ENCODE peak calls at places on chromosomes 11 and 22, in ten cellular contexts. L is NCI-H526; I is Karpas-422; V is KG1; D is NCI-H1417; E is left colon; K is type B pancreatic cell; U is cardiac fibroblast; S is stimulated activated CD4-positive, alpha-beta T cell treated with anti-CD3 and anti-CD28 coated beads, Interleukin-4, amount 100 ng/mL, for 4 hours; W is activated CD8-positive, alpha-beta memory T cell treated with anti-CD3 and anti-CD28 coated beads, Interleukin-2, amount 50 U/mL, for 4 hours. A is an unnamed sample.

GRCh38 chr11:69864589-69864929 is 45.3 kb upstream of the FGF3 start:
- DNase-seq in U (no peak), W (no peak), K (no peak), I (no peak), S (no peak), E (no peak), D (no peak), V (no peak), L (no peak), A (no peak)

GRCh38 chr11:113690619-113691569 is 15.2 kb downstream of the TMPRSS5 start:
- DNase-seq in L (peak; percentile 75), I (peak; percentile 63), S (no peak), U (peak; percentile 69), E (peak; percentile 90), K (no peak), V (no peak), D (peak; percentile 26), W (no peak), A (peak; percentile 88)

GRCh38 chr11:65321828-65322495 is 7.3 kb downstream of the CDC42EP2 start:
- DNase-seq in K (no peak), D (no peak), L (no peak), W (no peak), U (no peak), E (no peak), S (no peak), I (peak; percentile 40), V (no peak), A (peak; percentile 36)

GRCh38 chr11:6632116-6633073 is 13.2 kb upstream of the TPP1 start:
- DNase-seq in E (no peak), I (no peak), K (peak; percentile 62), W (no peak), U (no peak), V (no peak), D (no peak), L (no peak), S (no peak), A (no peak)

GRCh38 chr22:38271927-38272372 is 860 bp downstream of the TMEM184B start:
- DNase-seq in D (peak; percentile 74), L (peak; percentile 85), U (peak; percentile 20), W (no peak), E (peak; percentile 72), K (no peak), V (no peak), S (no peak), I (no peak), A (no peak)

GRCh38 chr11:56842829-56843794 is 94.6 kb upstream of the OR9G4 start:
- DNase-seq in U (no peak), K (no peak), I (no peak), S (no peak), V (no peak), E (no peak), L (no peak), D (no peak), W (no peak), A (no peak)

GRCh38 chr11:129148487-129148886 is 43.6 kb downstream of the ARHGAP32 start:
- DNase-seq in W (no peak), L (peak; percentile 18), U (no peak), D (no peak), V (no peak), S (no peak), E (no peak), K (no peak), I (no peak), A (no peak)

GRCh38 chr11:13152264-13152663 is 125.3 kb upstream of the BMAL1 start:
- DNase-seq in V (no peak), S (no peak), I (no peak), E (no peak), L (no peak), K (no peak), D (no peak), U (no peak), W (no peak), A (no peak)

GRCh38 chr11:96538104-96538503 is 148.3 kb downstream of the JRKL start:
- DNase-seq in S (no peak), D (no peak), K (no peak), U (no peak), L (no peak), E (no peak), W (no peak), V (no peak), I (no peak), A (no peak)

GRCh38 chr11:34936945-34937344 is 20.5 kb downstream of the PDHX start:
- DNase-seq in D (no peak), L (no peak), S (no peak), E (no peak), I (no peak), W (no peak), V (no peak), U (no peak), K (no peak), A (no peak)

GRCh38 chr22:23269441-23270211 is 89.3 kb downstream of the BCR start:
- DNase-seq in W (no peak), L (no peak), S (no peak), U (no peak), K (no peak), D (peak; percentile 16), I (peak; percentile 92), V (no peak), E (no peak), A (no peak)

GRCh38 chr22:49838771-49839717 is 11.4 kb upstream of the BRD1 start:
- DNase-seq in E (no peak), U (no peak), D (no peak), W (peak; percentile 86), K (no peak), V (peak; percentile 39), I (no peak), L (no peak), S (peak; percentile 71), A (peak; percentile 72)

GRCh38 chr11:102361100-102362021 is 14.3 kb downstream of the BIRC2 start:
- DNase-seq in L (no peak), I (peak; percentile 68), V (no peak), K (no peak), D (no peak), W (peak; percentile 30), E (no peak), U (no peak), S (no peak), A (no peak)

GRCh38 chr11:61058583-61059259 is 43.6 kb upstream of the CD5 start:
- DNase-seq in E (peak; percentile 18), V (no peak), I (no peak), U (no peak), W (no peak), L (no peak), S (no peak), K (no peak), D (no peak), A (no peak)

GRCh38 chr11:105361651-105362050 is 222.1 kb upstream of the CARD18 start:
- DNase-seq in E (no peak), U (no peak), S (no peak), K (no peak), D (no peak), W (no peak), I (no peak), V (no peak), L (no peak), A (no peak)

GRCh38 chr11:68354181-68354872 is 41.9 kb downstream of the LRP5 start:
- DNase-seq in I (no peak), K (no peak), L (no peak), E (peak; percentile 93), D (no peak), S (no peak), W (no peak), V (no peak), U (peak; percentile 95), A (peak; percentile 99)

GRCh38 chr22:43897751-43898261 is 6.0 kb upstream of the PNPLA5 start:
- DNase-seq in L (no peak), S (no peak), W (no peak), D (no peak), E (no peak), U (peak; percentile 54), I (no peak), K (no peak), V (no peak), A (peak; percentile 88)

GRCh38 chr11:498297-499181 is 8.5 kb downstream of the RNH1 start:
- DNase-seq in D (no peak), K (no peak), U (no peak), L (no peak), E (no peak), S (no peak), V (no peak), I (no peak), W (no peak), A (no peak)

GRCh38 chr11:120086651-120087050 is 51.3 kb downstream of the TRIM29 start:
- DNase-seq in E (no peak), V (no peak), U (no peak), K (no peak), I (no peak), L (no peak), W (no peak), D (peak; percentile 45), S (no peak), A (no peak)

GRCh38 chr22:39463931-39464390 is 7.1 kb downstream of the MGAT3 start:
- DNase-seq in U (peak; percentile 74), W (no peak), K (no peak), L (no peak), I (peak; percentile 62), V (no peak), D (no peak), S (no peak), E (no peak), A (peak; percentile 18)

GRCh38 chr11:131858495-131858894 is 488.1 kb downstream of the NTM start:
- DNase-seq in K (no peak), D (no peak), U (no peak), I (no peak), W (no peak), S (no peak), L (no peak), E (no peak), V (no peak), A (no peak)

GRCh38 chr11:12801976-12802375 is 127.8 kb downstream of the TEAD1 start:
- DNase-seq in D (peak; percentile 60), U (no peak), S (no peak), E (no peak), V (no peak), K (no peak), W (no peak), I (no peak), L (no peak), A (no peak)

GRCh38 chr22:36768616-36769015 is 7.3 kb downstream of the IFT27 start:
- DNase-seq in V (no peak), I (peak; percentile 27), E (no peak), S (no peak), U (no peak), K (no peak), L (no peak), W (no peak), D (no peak), A (no peak)

GRCh38 chr22:35842954-35843353 is 125.3 kb downstream of the APOL5 start:
- DNase-seq in L (peak; percentile 37), E (no peak), K (no peak), V (no peak), D (peak; percentile 18), S (no peak), W (no peak), I (peak; percentile 75), U (peak; percentile 53), A (peak; percentile 54)

GRCh38 chr11:86958259-86958658 is 3.1 kb upstream of the FZD4 start:
- DNase-seq in U (no peak), D (peak; percentile 27), K (no peak), I (no peak), L (no peak), S (no peak), E (no peak), W (no peak), V (no peak), A (no peak)

GRCh38 chr11:22567759-22568158 is 57.9 kb downstream of the FANCF start:
- DNase-seq in D (no peak), S (no peak), W (no peak), U (no peak), K (no peak), E (no peak), V (no peak), L (no peak), I (no peak), A (no peak)

GRCh38 chr11:116930177-116930576 is 92.8 kb upstream of the APOA1 start:
- DNase-seq in L (no peak), W (peak; percentile 32), V (peak; percentile 39), K (no peak), D (peak; percentile 55), S (no peak), E (no peak), I (no peak), U (peak; percentile 67), A (peak; percentile 48)

GRCh38 chr11:63240791-63241379 is 2.5 kb downstream of the SLC22A25 start:
- DNase-seq in W (no peak), L (no peak), K (no peak), E (no peak), V (no peak), U (no peak), I (no peak), D (no peak), S (no peak), A (no peak)